ENCODE peak calls at places on chromosome 10, in six cellular contexts. M is fibroblast of lung, T is bronchial epithelial cell, Q is brain microvascular endothelial cell, K is BJ, D is thyroid gland. J is an unnamed sample.

GRCh38 chr10:129074939-129075338 is 392.1 kb upstream of the MGMT start:
- DNase-seq in M (no peak), K (no peak), T (no peak), D (no peak), Q (no peak), J (no peak)

GRCh38 chr10:3548096-3548495 is 236.9 kb downstream of the KLF6 start:
- DNase-seq in T (no peak), M (peak; percentile 36), D (no peak), K (no peak), Q (no peak), J (no peak)

GRCh38 chr10:62037890-62038608 is 136.6 kb downstream of the ARID5B start:
- DNase-seq in M (no peak), K (no peak), Q (no peak), T (peak; percentile 45), D (no peak), J (no peak)

GRCh38 chr10:19918800-19919199 is 102.6 kb downstream of the PLXDC2 start:
- DNase-seq in Q (peak; percentile 81), D (no peak), M (peak; percentile 75), T (peak; percentile 93), K (no peak), J (no peak)

GRCh38 chr10:117804470-117805011 is 242.2 kb downstream of the RAB11FIP2 start:
- DNase-seq in D (peak; percentile 5), M (no peak), Q (no peak), T (no peak), K (no peak), J (no peak)

GRCh38 chr10:74924251-74924954 is 98.0 kb downstream of the KAT6B start:
- DNase-seq in T (peak; percentile 97), M (peak; percentile 97), Q (peak; percentile 55), D (no peak), K (peak; percentile 97), J (no peak)

GRCh38 chr10:1633783-1634182 is 103.5 kb downstream of the ADARB2 start:
- DNase-seq in D (no peak), Q (no peak), T (no peak), K (no peak), M (no peak), J (no peak)

GRCh38 chr10:5641501-5641900 is 24.9 kb downstream of the ASB13 start:
- DNase-seq in D (no peak), Q (no peak), K (no peak), M (no peak), T (no peak), J (no peak)

GRCh38 chr10:99008106-99008505 is 227.5 kb downstream of the HPSE2 start:
- DNase-seq in K (peak; percentile 18), T (no peak), D (no peak), Q (no peak), M (no peak), J (no peak)

GRCh38 chr10:43174969-43175368 is 36.7 kb downstream of the CSGALNACT2 start:
- DNase-seq in K (no peak), D (no peak), T (no peak), Q (no peak), M (no peak), J (no peak)

GRCh38 chr10:31602541-31603244 is 283.7 kb downstream of the ZEB1 start:
- DNase-seq in M (peak; percentile 77), T (peak; percentile 60), Q (peak; percentile 60), D (peak; percentile 65), K (no peak), J (no peak)

GRCh38 chr10:36224431-36224985 is 582.4 kb upstream of the FZD8 start:
- DNase-seq in D (no peak), M (peak; percentile 38), Q (peak; percentile 40), T (peak; percentile 56), K (no peak), J (no peak)

GRCh38 chr10:71369602-71370001 is 27.1 kb upstream of the CDH23 start:
- DNase-seq in Q (no peak), M (no peak), T (no peak), K (no peak), D (no peak), J (no peak)

GRCh38 chr10:5196613-5197234 is at the start of gene AKR1C4:
- DNase-seq in M (no peak), D (no peak), K (no peak), T (peak; percentile 4), Q (no peak), J (no peak)

GRCh38 chr10:128322106-128322505 is 195.9 kb upstream of the MKI67 start:
- DNase-seq in Q (no peak), D (no peak), K (no peak), T (no peak), M (no peak), J (no peak)

GRCh38 chr10:58919927-58920654 is 256.4 kb upstream of the PHYHIPL start:
- DNase-seq in K (peak; percentile 53), T (peak; percentile 97), M (peak; percentile 92), D (no peak), Q (peak; percentile 89), J (no peak)

GRCh38 chr10:67327626-67328535 is 368.1 kb downstream of the CTNNA3 start:
- DNase-seq in Q (no peak), T (no peak), M (no peak), D (no peak), K (no peak), J (no peak)

GRCh38 chr10:128571745-128572144 is 445.5 kb upstream of the MKI67 start:
- DNase-seq in M (no peak), T (no peak), Q (no peak), K (no peak), D (no peak), J (no peak)

GRCh38 chr10:125134916-125135770 is 25.2 kb downstream of the CTBP2 start:
- DNase-seq in K (no peak), T (no peak), Q (no peak), D (peak; percentile 4), M (no peak), J (no peak)

GRCh38 chr10:31146496-31147219 is 115.0 kb upstream of the ZNF438 start:
- DNase-seq in M (peak; percentile 88), T (peak; percentile 82), D (no peak), K (peak; percentile 55), Q (peak; percentile 73), J (no peak)

GRCh38 chr10:91887075-91887899 is 22.0 kb downstream of the FGFBP3 start:
- DNase-seq in M (peak; percentile 68), D (peak; percentile 47), K (no peak), Q (peak; percentile 29), T (no peak), J (peak; percentile 77)

GRCh38 chr10:42304341-42304740 is 334.0 kb downstream of the ZNF33B start:
- DNase-seq in D (no peak), Q (no peak), M (no peak), K (no peak), T (no peak), J (no peak)

GRCh38 chr10:46247808-46248569 is 38.8 kb upstream of the ANTXRL start:
- DNase-seq in K (no peak), Q (no peak), T (no peak), D (no peak), M (no peak), J (peak; percentile 44)

GRCh38 chr10:10897400-10897799 is 120.3 kb upstream of the CELF2 start:
- DNase-seq in D (no peak), Q (no peak), M (no peak), K (no peak), T (peak; percentile 24), J (no peak)

GRCh38 chr10:29643785-29644501 is 9.2 kb upstream of the SVIL start:
- DNase-seq in Q (peak; percentile 39), K (no peak), D (no peak), T (no peak), M (peak; percentile 61), J (no peak)

GRCh38 chr10:20007426-20007825 is 191.2 kb downstream of the PLXDC2 start:
- DNase-seq in Q (peak; percentile 14), M (peak; percentile 64), D (no peak), K (no peak), T (peak; percentile 68), J (no peak)

GRCh38 chr10:21751341-21752310 is 217.6 kb downstream of the MLLT10 start:
- DNase-seq in M (no peak), K (no peak), Q (no peak), D (no peak), T (no peak), J (peak; percentile 87)

GRCh38 chr10:7971949-7972348 is 82.5 kb upstream of the GATA3 start:
- DNase-seq in D (no peak), T (no peak), M (no peak), K (no peak), Q (no peak), J (no peak)

GRCh38 chr10:95785942-95786669 is 30.1 kb downstream of the ENTPD1 start:
- DNase-seq in M (no peak), Q (no peak), D (no peak), K (no peak), T (no peak), J (no peak)

GRCh38 chr10:133312016-133312768 is 3.5 kb downstream of the ZNF511 start:
- DNase-seq in T (no peak), Q (no peak), K (no peak), D (no peak), M (no peak), J (no peak)

GRCh38 chr10:127797339-127797738 is 60.4 kb downstream of the FOXI2 start:
- DNase-seq in M (no peak), Q (no peak), K (no peak), D (no peak), T (peak; percentile 5), J (no peak)

GRCh38 chr10:14736600-14737081 is 38.1 kb downstream of the FAM107B start:
- DNase-seq in Q (peak; percentile 82), T (no peak), D (peak; percentile 24), K (peak; percentile 21), M (peak; percentile 86), J (no peak)

GRCh38 chr10:36344240-36344639 is 702.1 kb upstream of the FZD8 start:
- DNase-seq in T (peak; percentile 35), Q (no peak), M (peak; percentile 32), D (no peak), K (peak; percentile 14), J (no peak)

GRCh38 chr10:44627591-44628354 is 242.9 kb upstream of the CXCL12 start:
- DNase-seq in D (no peak), T (no peak), Q (peak; percentile 38), K (peak; percentile 83), M (peak; percentile 75), J (no peak)
- TF ChIP-seq CTCF in D (no peak), T (no peak), Q (no peak), K (peak; percentile 47), M (no peak), J (no peak)

GRCh38 chr10:28593811-28594210 is 60.9 kb downstream of the WAC start:
- DNase-seq in T (peak; percentile 59), K (no peak), Q (no peak), M (no peak), D (no peak), J (no peak)
- H3K36me3 ChIP-seq in T (peaks cover 4% of the 10 kb centered on the region), K (peaks cover 4% of the 10 kb centered on the region), Q (peaks cover 24% of the 10 kb centered on the region), M (peaks cover 9% of the 10 kb centered on the region), D (peaks cover 9% of the 10 kb centered on the region), J (peaks cover 6% of the 10 kb centered on the region)

GRCh38 chr10:100872034-100872791 is 40.5 kb upstream of the SLF2 start:
- DNase-seq in K (no peak), M (peak; percentile 54), Q (peak; percentile 45), D (no peak), T (peak; percentile 21), J (peak; percentile 71)
- TF ChIP-seq CTCF in K (peak; percentile 63), M (peak; percentile 47), Q (peak; percentile 81), D (no peak), T (peak; percentile 74), J (peak; percentile 63)

DNA sequence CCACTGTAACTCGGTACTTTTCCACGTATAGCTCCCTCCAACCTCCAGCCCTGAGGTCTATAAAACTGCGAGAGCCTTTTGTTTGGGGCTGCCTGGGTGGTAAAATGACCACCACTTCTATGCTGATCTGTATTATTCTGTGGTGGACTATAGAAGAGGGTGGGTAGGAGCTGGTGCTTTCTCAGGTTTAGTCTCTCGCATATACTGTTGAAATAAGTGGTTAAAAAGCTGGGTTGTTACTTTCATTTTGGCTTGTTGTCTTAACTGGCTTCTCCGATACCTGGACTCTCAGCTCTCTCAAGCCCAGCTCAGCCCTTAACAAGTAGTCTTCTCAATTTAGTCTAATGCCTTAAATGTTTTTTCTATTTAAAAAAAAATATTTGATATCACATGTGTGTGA is 70.3 kb downstream of the KIF20B start:
- DNase-seq in T (no peak), Q (no peak), K (no peak), M (no peak), D (no peak), J (no peak)
- H3K36me3 ChIP-seq in T (no peaks in the 10 kb centered on the region), Q (no peaks in the 10 kb centered on the region), K (no peaks in the 10 kb centered on the region), M (peaks cover 2% of the 10 kb centered on the region), D (no peaks in the 10 kb centered on the region), J (no peaks in the 10 kb centered on the region)